ENCODE peak calls at places on chromosome 2, in eight cellular contexts. Q is activated B cell treated with CpG ODN at 0.5 μM for 24 hours, D is hepatocyte, Z is WTC11, F is Panc1, R is mammary epithelial cell, H is lower lobe of right lung, B is HFFc6. Y is an unnamed sample.
A peak's percentile ranks its signal among the peaks of the same experiment; 100 is the strongest.

GRCh38 chr2:182097571-182097970 is 111.9 kb downstream of the PPP1R1C start:
- DNase-seq in R (no peak), Q (no peak), D (no peak), H (no peak), B (no peak), Z (no peak), F (no peak), Y (no peak)

GRCh38 chr2:237397072-237397471 is 16.9 kb downstream of the COL6A3 start:
- DNase-seq in R (no peak), D (no peak), F (no peak), Q (no peak), H (no peak), B (no peak), Z (no peak), Y (no peak)

GRCh38 chr2:71548589-71549485 is 95.5 kb downstream of the DYSF start:
- DNase-seq in Q (peak; percentile 40), B (peak; percentile 47), F (peak; percentile 39), Z (peak; percentile 86), R (peak; percentile 40), H (peak; percentile 79), D (peak; percentile 80), Y (peak; percentile 86)

GRCh38 chr2:85213893-85214512 is 80.8 kb downstream of the TCF7L1 start:
- DNase-seq in Q (no peak), F (no peak), R (no peak), Z (no peak), D (no peak), B (no peak), H (no peak), Y (no peak)

GRCh38 chr2:10281891-10282290 is 20.8 kb upstream of the HPCAL1 start:
- DNase-seq in D (no peak), Z (no peak), R (no peak), B (no peak), F (no peak), H (no peak), Q (no peak), Y (no peak)

GRCh38 chr2:205040323-205040722 is 495.0 kb downstream of the PARD3B start:
- DNase-seq in B (no peak), R (no peak), H (no peak), F (no peak), Q (no peak), D (no peak), Z (no peak), Y (no peak)

GRCh38 chr2:28649481-28650260 is 102.0 kb upstream of the PPP1CB start:
- DNase-seq in Q (no peak), D (no peak), R (peak; percentile 72), Z (no peak), H (no peak), F (no peak), B (peak; percentile 17), Y (peak; percentile 36)

GRCh38 chr2:128439231-128440086 is 120.8 kb upstream of the HS6ST1 start:
- DNase-seq in D (no peak), Q (no peak), Z (no peak), F (no peak), B (no peak), H (no peak), R (no peak), Y (no peak)

GRCh38 chr2:15622214-15622613 is 30.5 kb downstream of the DDX1 start:
- DNase-seq in H (no peak), F (no peak), Q (no peak), B (no peak), D (no peak), R (no peak), Z (no peak), Y (no peak)

GRCh38 chr2:126817172-126817571 is 81.5 kb upstream of the TEX51 start:
- DNase-seq in Z (no peak), R (no peak), H (no peak), F (no peak), D (no peak), B (no peak), Q (no peak), Y (no peak)

GRCh38 chr2:170813611-170814550 is 2.8 kb upstream of the GAD1 start:
- DNase-seq in Z (peak; percentile 83), H (no peak), Q (no peak), B (peak; percentile 22), R (peak; percentile 57), F (no peak), D (peak; percentile 86), Y (no peak)

GRCh38 chr2:175621847-175622246 is 380.2 kb downstream of the LNPK start:
- DNase-seq in Z (no peak), Q (no peak), H (no peak), R (no peak), D (no peak), F (no peak), B (no peak), Y (no peak)

GRCh38 chr2:235669983-235670962 is 176.4 kb downstream of the AGAP1 start:
- DNase-seq in H (peak; percentile 66), Q (no peak), Z (peak; percentile 66), F (no peak), R (peak; percentile 43), B (peak; percentile 51), D (peak; percentile 88), Y (peak; percentile 30)
- TF ChIP-seq CTCF in H (peak; percentile 40), Q (no peak), Z (no peak), F (no peak), R (peak; percentile 48), B (peak; percentile 68), D (peak; percentile 51), Y (no peak)

GRCh38 chr2:202060218-202060617 is 12.8 kb upstream of the KIAA2012 start:
- DNase-seq in F (no peak), R (no peak), H (no peak), Q (no peak), Z (no peak), D (no peak), B (no peak), Y (no peak)
- TF ChIP-seq CTCF in F (peak; percentile 57), R (peak; percentile 25), H (no peak), Q (no peak), Z (peak; percentile 32), D (peak; percentile 15), B (peak; percentile 55), Y (no peak)

DNA sequence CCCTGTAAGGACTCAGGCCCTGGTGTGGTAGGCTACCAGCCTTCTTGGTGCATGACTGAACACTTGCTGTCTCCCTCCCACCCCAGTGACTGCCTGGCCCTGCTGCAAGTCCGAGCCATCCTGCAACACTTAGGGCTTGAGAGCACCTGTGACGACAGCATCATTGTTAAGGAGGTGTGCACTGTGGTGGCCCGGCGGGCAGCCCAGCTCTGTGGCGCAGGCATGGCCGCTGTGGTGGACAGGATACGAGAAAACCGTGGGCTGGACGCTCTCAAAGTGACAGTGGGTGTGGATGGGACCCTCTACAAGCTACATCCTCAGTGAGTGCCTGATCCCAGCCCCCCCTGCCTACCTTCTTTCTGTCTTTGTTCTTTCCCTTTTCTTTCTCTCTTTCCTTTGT is 55.2 kb downstream of the HK2 start:
- DNase-seq in R (no peak), H (no peak), Z (no peak), Q (no peak), D (no peak), B (no peak), F (no peak), Y (no peak)
- TF ChIP-seq CTCF in R (no peak), H (no peak), Z (no peak), Q (no peak), D (no peak), B (no peak), F (no peak), Y (no peak)

DNA sequence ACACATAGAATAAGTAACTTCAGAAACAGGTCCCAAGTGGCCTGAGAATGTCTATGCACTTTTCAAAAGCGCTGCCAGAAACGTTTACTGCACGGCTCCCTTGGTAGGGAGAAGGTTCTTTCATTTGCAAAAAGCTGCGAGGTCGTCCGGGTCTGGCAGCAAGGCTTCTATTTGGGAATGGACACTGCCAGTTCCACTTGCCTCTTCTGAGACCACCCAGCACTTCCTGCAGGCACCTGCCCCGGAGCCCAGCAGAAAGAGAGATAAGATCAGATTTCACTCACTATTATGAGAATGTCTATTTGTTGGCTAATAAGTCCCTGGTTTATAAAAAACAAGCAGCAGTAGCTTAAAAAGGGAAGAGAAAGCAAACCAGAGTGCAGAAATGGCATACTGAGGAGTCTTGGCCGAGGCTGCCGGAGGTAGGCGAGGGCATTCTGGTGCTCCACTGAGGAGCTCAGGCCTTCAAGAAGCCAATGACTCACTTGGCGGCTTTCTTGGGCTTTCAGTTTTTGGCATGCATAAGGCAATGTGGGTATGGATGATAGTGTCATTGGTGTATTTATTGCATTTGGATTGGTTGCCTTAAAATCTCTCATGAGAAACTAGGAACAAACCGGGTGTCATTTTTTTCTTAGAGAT is 119.4 kb upstream of the ARL5A start:
- DNase-seq in H (peak; percentile 51), F (no peak), Q (no peak), B (no peak), Z (peak; percentile 16), R (peak; percentile 69), D (no peak), Y (no peak)
- TF ChIP-seq CTCF in H (no peak), F (peak; percentile 65), Q (no peak), B (peak; percentile 34), Z (no peak), R (no peak), D (no peak), Y (no peak)

DNA sequence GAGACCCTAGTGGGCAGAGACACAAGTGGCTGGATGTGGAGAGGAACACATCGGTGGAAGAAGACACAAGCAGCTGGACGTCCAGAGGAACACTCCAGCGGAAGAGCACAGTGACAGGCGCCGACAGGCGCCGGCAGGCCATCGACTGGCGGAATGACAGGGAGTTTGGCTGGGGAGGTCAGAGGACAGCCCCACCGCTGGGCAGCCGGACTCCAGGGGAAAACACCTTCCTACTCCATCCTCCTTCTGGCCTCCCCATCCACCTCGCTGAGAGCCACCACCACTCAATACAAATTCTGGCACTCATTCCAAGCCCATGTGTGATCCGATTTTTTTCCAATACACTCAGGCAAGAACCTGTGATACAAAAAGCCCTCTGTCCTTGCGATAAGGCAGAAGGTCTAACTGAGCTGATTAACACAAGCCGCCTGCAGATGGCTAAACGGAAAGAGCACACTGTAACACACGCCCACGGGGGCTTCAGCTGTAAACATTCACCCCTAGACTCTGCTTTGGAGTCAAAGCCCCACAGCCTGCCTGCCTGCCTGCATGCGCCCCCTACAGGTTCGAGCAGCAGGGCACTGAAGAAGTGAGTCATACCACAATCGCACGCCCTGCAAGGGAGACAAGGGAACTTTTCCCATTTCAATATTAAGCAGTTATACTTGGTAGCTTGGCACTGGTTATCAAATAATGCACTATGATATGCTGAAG is 50.2 kb upstream of the LRP1B start:
- DNase-seq in Z (peak; percentile 86), R (peak; percentile 11), B (no peak), Q (no peak), D (peak; percentile 33), F (no peak), H (no peak), Y (no peak)
- TF ChIP-seq CTCF in Z (peak; percentile 83), R (peak; percentile 69), B (peak; percentile 62), Q (no peak), D (peak; percentile 26), F (peak; percentile 75), H (no peak), Y (peak; percentile 21)

GRCh38 chr2:101793277-101793969 is 95.9 kb downstream of the MAP4K4 start:
- DNase-seq in R (no peak), F (no peak), B (no peak), D (no peak), Z (peak; percentile 61), Q (no peak), H (no peak), Y (no peak)
- TF ChIP-seq CTCF in R (peak; percentile 15), F (peak; percentile 19), B (peak; percentile 59), D (peak; percentile 13), Z (no peak), Q (no peak), H (no peak), Y (no peak)

Y was measured in GM20000.